ENCODE peak calls at places on chromosomes 5 and 9, in four cellular contexts. One of them, this sample, is unnamed.
A peak's percentile ranks its signal among the peaks of the same experiment; 100 is the strongest.

GRCh38 chr5:124235576-124235975 is 510.9 kb downstream of the ZNF608 start:
- DNase-seq in IMR-90: no peak
- DNase-seq in stomach: no peak
- DNase-seq in prostate gland: no peak
- DNase-seq in this sample: no peak

GRCh38 chr5:92518318-92518913 is 1062.6 kb downstream of the NR2F1-AS1 start:
- DNase-seq in IMR-90: peak; percentile 80
- DNase-seq in prostate gland: no peak
- DNase-seq in stomach: no peak
- DNase-seq in this sample: no peak

GRCh38 chr5:44360919-44361625 is 28.1 kb downstream of the FGF10 start:
- DNase-seq in prostate gland: no peak
- DNase-seq in stomach: no peak
- DNase-seq in IMR-90: no peak
- DNase-seq in this sample: no peak

GRCh38 chr9:127903557-127904475 is 4.4 kb upstream of the ST6GALNAC6 start:
- DNase-seq in stomach: peak; percentile 68
- DNase-seq in IMR-90: no peak
- DNase-seq in prostate gland: no peak
- DNase-seq in this sample: peak; percentile 47

GRCh38 chr5:147734839-147735238 is 47.7 kb downstream of the JAKMIP2 start:
- DNase-seq in prostate gland: no peak
- DNase-seq in IMR-90: no peak
- DNase-seq in stomach: no peak
- DNase-seq in this sample: no peak

GRCh38 chr5:343461-344401 is 22.2 kb downstream of the AHRR start:
- DNase-seq in stomach: peak; percentile 69
- DNase-seq in prostate gland: peak; percentile 17
- DNase-seq in IMR-90: peak; percentile 73
- DNase-seq in this sample: no peak

GRCh38 chr5:124371121-124371706 is 375.2 kb downstream of the ZNF608 start:
- DNase-seq in IMR-90: peak; percentile 4
- DNase-seq in stomach: peak; percentile 49
- DNase-seq in prostate gland: no peak
- DNase-seq in this sample: no peak

GRCh38 chr5:68924490-68925145 is 169.2 kb upstream of the SLC30A5 start:
- DNase-seq in prostate gland: no peak
- DNase-seq in IMR-90: peak; percentile 41
- DNase-seq in stomach: no peak
- DNase-seq in this sample: no peak

GRCh38 chr9:125807065-125807464 is 59.9 kb downstream of the PBX3 start:
- DNase-seq in stomach: no peak
- DNase-seq in IMR-90: peak; percentile 61
- DNase-seq in prostate gland: no peak
- DNase-seq in this sample: no peak

GRCh38 chr5:172303090-172303995 is 19.8 kb upstream of the UBTD2 start:
- DNase-seq in IMR-90: no peak
- DNase-seq in prostate gland: no peak
- DNase-seq in stomach: no peak
- DNase-seq in this sample: no peak

GRCh38 chr9:131837316-131837715 is 97.4 kb upstream of the RAPGEF1 start:
- DNase-seq in stomach: peak; percentile 40
- DNase-seq in IMR-90: no peak
- DNase-seq in prostate gland: no peak
- DNase-seq in this sample: no peak

GRCh38 chr5:149450199-149450598 is 71.1 kb upstream of the IL17B start:
- DNase-seq in IMR-90: peak; percentile 87
- DNase-seq in stomach: peak; percentile 74
- DNase-seq in prostate gland: peak; percentile 49
- DNase-seq in this sample: peak; percentile 71

GRCh38 chr5:149452665-149453617 is 73.8 kb upstream of the IL17B start:
- DNase-seq in prostate gland: no peak
- DNase-seq in IMR-90: peak; percentile 96
- DNase-seq in stomach: no peak
- DNase-seq in this sample: peak; percentile 85

GRCh38 chr5:149453618-149454415 is 74.7 kb upstream of the IL17B start:
- DNase-seq in IMR-90: no peak
- DNase-seq in prostate gland: no peak
- DNase-seq in stomach: no peak
- DNase-seq in this sample: no peak

GRCh38 chr5:149448831-149449714 is 70.0 kb upstream of the IL17B start:
- DNase-seq in prostate gland: no peak
- DNase-seq in IMR-90: no peak
- DNase-seq in stomach: no peak
- DNase-seq in this sample: no peak

GRCh38 chr5:149452007-149452664 is 73.0 kb upstream of the IL17B start:
- DNase-seq in IMR-90: peak; percentile 53
- DNase-seq in stomach: peak; percentile 84
- DNase-seq in prostate gland: no peak
- DNase-seq in this sample: no peak
- TF ChIP-seq POLR2A in IMR-90: no peak
- TF ChIP-seq POLR2A in stomach: no peak
- TF ChIP-seq POLR2A in prostate gland: no peak
- TF ChIP-seq POLR2A in this sample: no peak

GRCh38 chr5:38556115-38556598 is 289 bp downstream of the LIFR start:
- DNase-seq in stomach: no peak
- DNase-seq in IMR-90: no peak
- DNase-seq in prostate gland: no peak
- DNase-seq in this sample: peak; percentile 34
- TF ChIP-seq POLR2A in stomach: no peak
- TF ChIP-seq POLR2A in IMR-90: peak; percentile 18
- TF ChIP-seq POLR2A in prostate gland: no peak
- TF ChIP-seq POLR2A in this sample: peak; percentile 95

DNA sequence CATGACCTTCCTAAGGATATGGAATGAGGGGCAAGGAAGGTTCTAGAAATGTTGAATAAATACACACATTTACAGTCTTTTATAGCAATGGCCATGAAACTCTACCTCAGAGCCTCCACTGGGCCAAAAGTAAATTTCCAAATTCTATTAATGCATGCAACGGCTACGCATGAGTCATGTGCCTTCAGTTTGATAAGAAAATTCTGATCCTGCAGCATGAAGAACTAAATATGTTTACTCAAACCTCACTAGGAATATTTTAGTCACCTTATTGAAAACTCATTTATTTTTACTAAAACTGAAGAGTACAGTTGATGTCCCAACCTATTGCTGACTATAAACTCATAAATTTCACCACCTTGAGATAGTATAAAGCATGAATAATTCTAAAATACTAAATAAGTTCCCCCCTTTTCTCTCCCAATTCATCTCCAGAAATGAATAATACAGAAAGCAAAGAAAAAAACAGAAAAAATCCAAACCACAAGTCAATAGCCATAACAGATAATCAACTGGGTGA is 92.4 kb downstream of the GNAQ start:
- DNase-seq in stomach: no peak
- DNase-seq in IMR-90: peak; percentile 60
- DNase-seq in prostate gland: no peak
- DNase-seq in this sample: no peak
- TF ChIP-seq POLR2A in stomach: no peak
- TF ChIP-seq POLR2A in IMR-90: no peak
- TF ChIP-seq POLR2A in prostate gland: no peak
- TF ChIP-seq POLR2A in this sample: no peak

DNA sequence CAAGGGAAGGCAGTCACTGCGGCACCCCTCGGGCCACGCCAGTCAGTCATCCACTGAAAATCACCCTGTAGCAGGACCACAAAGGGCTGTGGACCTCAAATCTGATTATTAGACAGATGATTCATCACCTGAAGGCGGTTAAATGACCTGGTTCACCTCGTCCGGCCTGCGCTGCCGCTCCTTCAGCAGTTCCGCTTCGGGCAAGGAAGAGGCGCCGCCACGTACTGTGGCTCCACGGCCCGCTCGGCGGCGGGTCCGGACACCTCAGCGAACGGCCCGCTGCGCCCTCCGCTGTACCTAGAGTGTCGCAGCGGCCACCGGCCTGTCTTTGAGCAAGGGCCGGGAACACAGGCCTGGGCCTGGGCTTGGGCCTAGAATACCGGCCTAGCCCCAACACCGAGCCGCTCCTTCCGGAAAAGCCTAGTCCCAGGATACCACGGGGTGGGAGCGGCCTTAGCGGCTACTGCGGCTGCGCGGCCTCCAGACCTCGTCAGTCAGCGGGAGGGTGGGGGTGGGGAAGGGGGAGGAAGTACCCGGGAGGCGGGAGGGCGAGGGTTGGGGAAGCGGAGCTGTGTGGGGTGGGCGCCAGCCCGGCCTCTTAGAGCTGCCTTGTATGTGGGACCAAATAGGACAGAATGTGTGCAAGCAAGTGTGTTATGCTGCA is at the start of gene KLHL9:
- DNase-seq in stomach: peak; percentile 93
- DNase-seq in prostate gland: peak; percentile 91
- DNase-seq in IMR-90: peak; percentile 88
- DNase-seq in this sample: peak; percentile 84
- TF ChIP-seq POLR2A in stomach: peak; percentile 42
- TF ChIP-seq POLR2A in prostate gland: peak; percentile 62
- TF ChIP-seq POLR2A in IMR-90: peak; percentile 79
- TF ChIP-seq POLR2A in this sample: no peak

DNA sequence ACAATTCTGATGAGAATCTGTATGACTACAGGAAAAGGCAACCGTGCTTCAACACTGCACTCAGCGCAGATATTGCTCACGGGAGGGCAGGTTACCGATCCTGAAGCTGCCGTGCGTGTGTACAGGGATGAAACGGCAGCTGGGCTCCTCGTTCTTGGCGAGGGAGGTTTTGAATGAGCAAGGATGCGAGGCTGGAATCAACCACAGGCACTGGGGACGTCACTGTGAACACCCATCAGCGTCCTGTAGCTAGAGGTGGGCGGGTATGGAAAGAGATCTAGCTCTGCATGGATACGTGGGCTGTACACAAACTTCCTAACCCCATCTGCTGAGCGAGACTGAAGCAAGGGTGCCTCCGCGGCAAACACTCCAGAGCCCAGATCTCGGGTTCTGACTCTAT is 84.3 kb upstream of the COL5A1 start:
- DNase-seq in IMR-90: no peak
- DNase-seq in stomach: no peak
- DNase-seq in prostate gland: no peak
- DNase-seq in this sample: no peak
- TF ChIP-seq POLR2A in IMR-90: no peak
- TF ChIP-seq POLR2A in stomach: no peak
- TF ChIP-seq POLR2A in prostate gland: no peak
- TF ChIP-seq POLR2A in this sample: no peak

GRCh38 chr9:36276840-36277239 is 18.6 kb upstream of the GNE start:
- DNase-seq in IMR-90: peak; percentile 90
- DNase-seq in stomach: no peak
- DNase-seq in prostate gland: no peak
- DNase-seq in this sample: no peak
- TF ChIP-seq POLR2A in IMR-90: no peak
- TF ChIP-seq POLR2A in stomach: no peak
- TF ChIP-seq POLR2A in prostate gland: no peak
- TF ChIP-seq POLR2A in this sample: no peak

GRCh38 chr5:10632110-10632903 is 68.4 kb downstream of the ANKRD33B start:
- DNase-seq in prostate gland: no peak
- DNase-seq in IMR-90: peak; percentile 59
- DNase-seq in stomach: no peak
- DNase-seq in this sample: no peak
- TF ChIP-seq POLR2A in prostate gland: no peak
- TF ChIP-seq POLR2A in IMR-90: no peak
- TF ChIP-seq POLR2A in stomach: no peak
- TF ChIP-seq POLR2A in this sample: no peak

GRCh38 chr9:5835808-5836207 is 2.9 kb upstream of the ERMP1 start:
- DNase-seq in IMR-90: no peak
- DNase-seq in stomach: no peak
- DNase-seq in prostate gland: no peak
- DNase-seq in this sample: no peak

GRCh38 chr9:5832093-5832542 is 799 bp downstream of the ERMP1 start:
- DNase-seq in stomach: no peak
- DNase-seq in IMR-90: no peak
- DNase-seq in prostate gland: no peak
- DNase-seq in this sample: no peak

GRCh38 chr9:5834214-5834613 is 1.3 kb upstream of the ERMP1 start:
- DNase-seq in IMR-90: no peak
- DNase-seq in prostate gland: no peak
- DNase-seq in stomach: no peak
- DNase-seq in this sample: no peak

DNA sequence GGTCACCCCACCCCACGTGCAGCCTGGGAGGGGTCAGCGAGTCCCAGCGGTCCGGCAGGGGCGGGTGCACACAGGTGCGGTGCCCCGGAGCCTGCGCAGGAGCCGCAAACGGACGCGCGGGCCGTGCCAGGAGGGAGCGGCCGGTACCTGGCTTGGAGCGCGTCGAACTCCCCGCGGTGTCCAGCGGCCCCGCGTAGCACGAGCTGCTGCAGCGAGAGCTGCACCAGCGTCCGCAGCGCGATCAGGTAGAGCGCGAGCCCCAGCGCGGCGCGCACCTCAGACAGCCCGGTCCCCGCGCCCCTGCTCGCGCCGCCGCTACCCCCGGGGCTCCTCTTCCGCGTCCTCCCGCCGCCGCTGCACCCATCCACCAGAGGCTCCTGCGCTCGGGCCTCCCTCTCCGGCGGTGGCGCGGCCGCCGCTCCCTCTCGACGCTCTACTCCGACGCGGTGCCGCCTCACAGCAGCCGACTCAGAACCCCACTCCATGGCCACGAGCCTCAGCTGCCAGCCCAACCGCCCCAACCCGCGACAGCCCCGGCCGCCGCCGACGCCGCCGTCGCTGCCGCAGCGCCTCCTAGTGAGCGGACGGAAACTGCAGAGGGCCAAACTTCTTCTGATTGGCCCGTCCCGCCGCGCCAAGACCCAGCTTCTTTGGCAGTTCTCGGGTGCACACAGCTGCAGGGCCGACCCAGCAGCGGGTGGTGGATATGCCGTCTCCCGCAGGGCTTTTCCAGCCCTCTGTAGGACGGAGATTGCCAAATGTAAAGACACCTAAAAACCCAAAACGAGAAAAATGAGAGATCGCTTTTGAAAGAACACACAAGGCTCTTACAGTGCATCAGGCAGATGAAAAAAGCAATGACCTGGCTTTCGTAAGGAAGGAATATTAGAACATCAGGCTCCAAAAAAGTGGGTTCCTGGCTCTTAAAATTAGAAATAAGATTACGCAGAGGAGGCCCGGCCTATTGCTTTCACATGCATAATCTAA is at the start of gene ERMP1:
- DNase-seq in IMR-90: peak; percentile 74
- DNase-seq in prostate gland: peak; percentile 79
- DNase-seq in stomach: peak; percentile 92
- DNase-seq in this sample: peak; percentile 84
- TF ChIP-seq POLR2A in IMR-90: no peak
- TF ChIP-seq POLR2A in prostate gland: peak; percentile 50
- TF ChIP-seq POLR2A in stomach: peak; percentile 79
- TF ChIP-seq POLR2A in this sample: peak; percentile 71